ENCODE peak calls at places on chromosomes 12 and 14, in ten cellular contexts. R is left lung; K is uterus; N is IMR-90; E is HepG2; Y is neuronal stem cell; V is CD4-positive, alpha-beta T cell; O is cardiac muscle cell; B is fibroblast of lung; P is SJSA1. G is an unnamed sample.

GRCh38 chr12:125070117-125070516 is 4.9 kb downstream of the AACS start:
- DNase-seq in O (peak; percentile 46), K (no peak), B (peak; percentile 19), P (no peak), R (no peak), Y (no peak), N (no peak), V (no peak), E (peak; percentile 23), G (no peak)

GRCh38 chr12:94062796-94063635 is 85.4 kb upstream of the PLXNC1 start:
- DNase-seq in Y (no peak), O (no peak), N (no peak), V (no peak), B (no peak), E (no peak), K (no peak), R (peak; percentile 78), P (no peak), G (no peak)

GRCh38 chr14:31740688-31741087 is 179.5 kb downstream of the NUBPL start:
- DNase-seq in P (no peak), B (no peak), V (no peak), R (no peak), Y (no peak), O (no peak), K (no peak), N (no peak), E (no peak), G (no peak)

GRCh38 chr12:50297027-50297426 is 13.7 kb upstream of the LIMA1 start:
- DNase-seq in B (no peak), V (no peak), Y (no peak), O (no peak), E (no peak), R (no peak), K (no peak), P (no peak), N (no peak), G (no peak)

GRCh38 chr12:55619352-55620138 is 17.1 kb upstream of the OR10P1 start:
- DNase-seq in N (peak; percentile 92), V (peak; percentile 13), E (peak; percentile 92), O (peak; percentile 91), B (peak; percentile 94), Y (peak; percentile 92), P (peak; percentile 58), K (peak; percentile 39), R (no peak), G (peak; percentile 99)

GRCh38 chr12:25957898-25958253 is 606 bp upstream of the RASSF8 start:
- DNase-seq in N (peak; percentile 82), V (no peak), B (peak; percentile 75), R (no peak), K (peak; percentile 62), P (peak; percentile 60), Y (no peak), E (no peak), O (no peak), G (peak; percentile 88)

GRCh38 chr14:86797075-86797351 is 1196.0 kb downstream of the GALC start:
- DNase-seq in E (no peak), R (no peak), P (no peak), O (no peak), V (no peak), B (no peak), N (no peak), K (no peak), Y (no peak), G (no peak)

GRCh38 chr12:10021342-10021741 is 9.1 kb upstream of the CLEC9A start:
- DNase-seq in V (no peak), R (no peak), Y (no peak), P (no peak), E (no peak), K (no peak), B (no peak), O (no peak), N (no peak), G (no peak)

GRCh38 chr12:226401-226800 is 12.4 kb upstream of the SLC6A12 start:
- DNase-seq in B (no peak), O (no peak), P (peak; percentile 28), N (no peak), Y (no peak), K (no peak), R (no peak), E (no peak), V (no peak), G (no peak)

GRCh38 chr14:100765991-100766390 is 39.3 kb downstream of the DLK1 start:
- DNase-seq in B (no peak), R (no peak), Y (no peak), V (no peak), E (no peak), K (no peak), P (no peak), O (no peak), N (no peak), G (no peak)

GRCh38 chr14:43795600-43796228 is 711.4 kb downstream of the FSCB start:
- DNase-seq in R (no peak), V (no peak), E (peak; percentile 50), B (peak; percentile 46), K (no peak), P (no peak), O (peak; percentile 9), Y (no peak), N (peak; percentile 0), G (peak; percentile 51)

GRCh38 chr12:18696971-18697602 is 40.7 kb downstream of the PLCZ1 start:
- DNase-seq in R (no peak), E (no peak), O (no peak), N (peak; percentile 80), B (peak; percentile 59), K (no peak), V (no peak), P (no peak), Y (no peak), G (peak; percentile 63)

GRCh38 chr14:50403433-50403832 is 6.8 kb upstream of the CDKL1 start:
- DNase-seq in R (no peak), O (no peak), V (no peak), E (no peak), N (peak; percentile 77), K (no peak), P (no peak), Y (no peak), B (peak; percentile 82), G (no peak)

GRCh38 chr12:94621662-94622359 is 28.5 kb downstream of the TMCC3 start:
- DNase-seq in B (peak; percentile 58), P (no peak), N (peak; percentile 47), Y (no peak), O (no peak), V (no peak), E (no peak), K (no peak), R (no peak), G (peak; percentile 84)

GRCh38 chr12:67442347-67442841 is 173.2 kb downstream of the CAND1 start:
- DNase-seq in N (no peak), E (no peak), B (no peak), Y (no peak), O (no peak), K (no peak), P (peak; percentile 57), R (no peak), V (no peak), G (no peak)

GRCh38 chr12:94793191-94793595 is 142.8 kb upstream of the TMCC3 start:
- DNase-seq in O (no peak), B (no peak), E (no peak), N (peak; percentile 4), R (no peak), P (no peak), Y (no peak), V (no peak), K (no peak), G (no peak)

DNA sequence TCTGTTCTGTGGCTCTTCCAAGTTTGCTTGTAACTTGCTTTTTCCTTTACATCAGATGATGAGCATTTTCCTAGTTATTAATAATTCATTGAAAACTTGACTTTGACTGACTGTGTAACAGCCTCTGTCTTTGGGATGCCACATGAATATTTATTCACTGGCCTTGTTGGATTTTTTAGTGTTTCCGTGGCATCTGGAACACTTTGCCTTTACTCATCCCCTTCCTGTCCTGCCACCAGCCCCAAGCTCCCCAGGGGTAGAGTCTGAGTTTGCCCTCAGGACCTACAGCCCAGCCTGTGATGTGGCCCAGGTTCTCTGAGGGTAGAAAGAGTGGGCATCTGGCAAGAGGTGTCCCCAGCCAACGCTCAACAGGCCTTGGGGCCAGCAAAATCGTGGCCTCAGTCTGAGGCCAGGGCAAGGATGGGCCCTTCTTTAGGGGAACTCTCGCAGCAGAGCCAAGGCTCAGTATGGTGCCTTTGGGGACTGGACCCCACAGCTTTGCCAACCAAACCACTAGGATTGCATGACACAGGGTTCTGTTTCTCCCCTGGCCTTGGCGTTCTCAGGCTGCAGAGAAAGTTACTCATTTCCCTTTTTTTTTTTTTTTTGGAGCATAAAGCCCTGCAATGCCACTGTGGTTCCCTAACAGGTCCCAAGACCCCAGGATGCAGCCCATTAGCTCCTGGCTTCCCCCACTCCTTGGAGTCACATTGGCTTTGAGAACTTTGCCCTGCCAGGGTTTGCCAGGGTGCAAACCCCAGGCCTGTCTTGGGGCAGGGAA is 100.7 kb downstream of the LGMN start:
- DNase-seq in P (no peak), E (no peak), Y (no peak), O (no peak), K (no peak), B (peak; percentile 31), N (peak; percentile 59), R (no peak), V (no peak), G (peak; percentile 25)
- H3K27ac ChIP-seq in P (no peak overlapping the region), E (no peak overlapping the region), Y (no peak overlapping the region), O (peak overlapping the region; percentile 57), K (peak overlapping the region; percentile 97), B (peak overlapping the region; percentile 91), N (peak overlapping the region; percentile 100), R (peak overlapping the region; percentile 76), V (peak overlapping the region; percentile 43), G (peak overlapping the region; percentile 94)

GRCh38 chr14:96104469-96105057 is 65.4 kb downstream of the C14orf132 start:
- DNase-seq in N (peak; percentile 100), O (no peak), Y (no peak), P (peak; percentile 97), E (peak; percentile 24), R (peak; percentile 73), B (peak; percentile 100), K (peak; percentile 87), V (no peak), G (peak; percentile 22)
- H3K27ac ChIP-seq in N (peak overlapping the region; percentile 94), O (no peak overlapping the region), Y (no peak overlapping the region), P (peak overlapping the region; percentile 90), E (no peak overlapping the region), R (peak overlapping the region; percentile 13), B (peak overlapping the region; percentile 95), K (peak overlapping the region; percentile 69), V (no peak overlapping the region), G (no peak overlapping the region)

GRCh38 chr14:22569106-22569748 is 19.8 kb downstream of the DAD1 start:
- DNase-seq in B (no peak), Y (no peak), N (peak; percentile 57), O (no peak), E (no peak), V (no peak), K (no peak), P (no peak), R (no peak), G (no peak)
- H3K27ac ChIP-seq in B (no peak overlapping the region), Y (no peak overlapping the region), N (no peak overlapping the region), O (no peak overlapping the region), E (no peak overlapping the region), V (peak overlapping the region; percentile 92), K (no peak overlapping the region), P (no peak overlapping the region), R (no peak overlapping the region), G (no peak overlapping the region)

DNA sequence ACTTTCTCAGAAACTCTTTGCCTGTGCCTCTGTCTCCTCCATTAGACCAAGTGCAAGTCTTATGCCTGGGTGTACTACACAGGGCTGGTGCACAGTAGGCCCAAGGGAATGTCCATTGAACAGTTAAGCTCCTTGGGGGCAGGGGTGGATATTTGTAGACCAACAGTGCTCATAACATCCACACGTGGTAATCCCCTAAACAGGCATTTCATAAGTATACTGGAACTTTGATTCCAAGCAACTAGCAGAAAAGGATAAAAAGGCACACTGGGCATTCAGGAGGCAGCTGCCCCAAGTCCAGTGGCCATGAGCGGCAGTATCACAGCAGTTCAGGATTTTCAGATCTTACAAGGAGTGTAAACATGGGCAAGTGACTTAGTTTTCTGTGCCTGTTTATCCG is 16.8 kb downstream of the NUAK1 start:
- DNase-seq in K (no peak), O (no peak), R (no peak), P (no peak), B (no peak), Y (no peak), V (no peak), E (no peak), N (no peak), G (no peak)
- H3K27ac ChIP-seq in K (peak overlapping the region; percentile 83), O (no peak overlapping the region), R (no peak overlapping the region), P (no peak overlapping the region), B (no peak overlapping the region), Y (no peak overlapping the region), V (no peak overlapping the region), E (peak overlapping the region; percentile 67), N (no peak overlapping the region), G (no peak overlapping the region)